ENCODE peak calls at places on chromosome 7, in ten cellular contexts. U is Kasumi-1; J is caudate nucleus; N is stimulated activated CD8-positive, alpha-beta memory T cell treated with anti-CD3 and anti-CD28 coated beads, Interleukin-12 subunit alpha, Interleukin-12 subunit beta, amount 100 ng/mL, for 4 hours; C is naive thymus-derived CD4-positive, alpha-beta T cell; S is prostate gland; Y is erythroblast; G is colonic mucosa; F is activated CD4-positive, alpha-beta T cell treated with anti-CD3 and anti-CD28 coated beads, Interleukin-2, amount 10 ng/mL, durations not matched to agents 7 days and 5 days; Z is activated T-helper 2 cell treated with anti-CD3 and anti-CD28 coated beads, Interferon-gamma antibody, Interleukin-2, Interleukin-4, amounts not matched to agents 10 μg/mL and 5 μg/mL and 100 μg/mL, durations not matched to agents 14 hours and 24 hours and 36 hours. L is an unnamed sample.

GRCh38 chr7:16726189-16726588 is 27.4 kb upstream of the TSPAN13 start:
- DNase-seq in F (no peak), Y (no peak), C (no peak), J (no peak), N (no peak), G (no peak), S (no peak), U (no peak), Z (no peak), L (no peak)

GRCh38 chr7:125383324-125383723 is 453.7 kb upstream of the POT1 start:
- DNase-seq in N (no peak), C (no peak), J (no peak), S (no peak), Z (no peak), F (no peak), G (no peak), Y (no peak), U (peak; percentile 72), L (no peak)

GRCh38 chr7:539731-540411 is 20.2 kb upstream of the PDGFA start:
- DNase-seq in S (peak; percentile 90), G (peak; percentile 96), J (no peak), Z (no peak), C (no peak), N (no peak), F (no peak), U (no peak), Y (no peak), L (no peak)

GRCh38 chr7:28960071-28960840 is 2.1 kb upstream of the TRIL start:
- DNase-seq in Z (no peak), N (no peak), C (no peak), G (no peak), U (no peak), S (no peak), J (no peak), Y (no peak), F (no peak), L (no peak)

GRCh38 chr7:34507191-34507590 is 150.8 kb upstream of the NPSR1 start:
- DNase-seq in F (no peak), G (no peak), Y (no peak), Z (no peak), S (no peak), N (no peak), C (no peak), U (no peak), J (no peak), L (no peak)

GRCh38 chr7:82325416-82325815 is 118.2 kb downstream of the CACNA2D1 start:
- DNase-seq in Y (no peak), U (no peak), Z (no peak), G (no peak), F (no peak), J (no peak), C (no peak), S (no peak), N (no peak), L (no peak)

GRCh38 chr7:81990395-81990794 is 220.5 kb upstream of the HGF start:
- DNase-seq in Z (no peak), C (no peak), J (no peak), Y (no peak), S (no peak), G (no peak), N (no peak), U (peak; percentile 29), F (no peak), L (no peak)

GRCh38 chr7:41503438-41503837 is 199.5 kb downstream of the INHBA start:
- DNase-seq in Z (no peak), U (no peak), G (no peak), N (no peak), Y (no peak), F (no peak), S (no peak), J (no peak), C (no peak), L (no peak)

GRCh38 chr7:101896312-101896711 is 78.9 kb downstream of the CUX1 start:
- DNase-seq in J (no peak), Y (no peak), C (no peak), U (no peak), F (no peak), N (no peak), S (no peak), Z (no peak), G (no peak), L (no peak)

GRCh38 chr7:111003883-111004282 is 87.0 kb upstream of the LRRN3 start:
- DNase-seq in N (no peak), J (no peak), G (no peak), Y (no peak), C (no peak), S (no peak), F (no peak), U (no peak), Z (no peak), L (no peak)

GRCh38 chr7:27901028-27901760 is 161.2 kb downstream of the TAX1BP1 start:
- DNase-seq in Z (peak; percentile 22), U (no peak), J (no peak), F (peak; percentile 60), G (no peak), N (no peak), C (no peak), Y (no peak), S (no peak), L (no peak)

GRCh38 chr7:149772821-149773425 is 465 bp downstream of the ZNF467 start:
- DNase-seq in U (peak; percentile 31), G (peak; percentile 29), J (no peak), C (peak; percentile 34), F (peak; percentile 26), S (no peak), Y (peak; percentile 35), N (no peak), Z (no peak), L (peak; percentile 42)